ENCODE peak calls at places on chromosomes 1 and 21, in nine cellular contexts. One of them, this sample, is unnamed.

GRCh38 chr1:115949156-115949555 is 27.2 kb upstream of the SLC22A15 start:
- DNase-seq in H9: no peak
- DNase-seq in hepatocyte: no peak
- DNase-seq in glutamatergic neuron: no peak
- DNase-seq in AG04449: no peak
- DNase-seq in AG09309: no peak
- DNase-seq in Peyer's patch: no peak
- DNase-seq in nephron progenitor cell: no peak
- DNase-seq in progenitor cell of endocrine pancreas: no peak
- DNase-seq in this sample: no peak

GRCh38 chr21:46368533-46369285 is 44.8 kb downstream of the PCNT start:
- DNase-seq in AG04449: no peak
- DNase-seq in nephron progenitor cell: no peak
- DNase-seq in glutamatergic neuron: no peak
- DNase-seq in progenitor cell of endocrine pancreas: no peak
- DNase-seq in AG09309: no peak
- DNase-seq in H9: no peak
- DNase-seq in hepatocyte: no peak
- DNase-seq in Peyer's patch: no peak
- DNase-seq in this sample: no peak

GRCh38 chr1:1435094-1435903 is at the start of gene VWA1:
- DNase-seq in Peyer's patch: peak; percentile 81
- DNase-seq in progenitor cell of endocrine pancreas: no peak
- DNase-seq in nephron progenitor cell: peak; percentile 85
- DNase-seq in glutamatergic neuron: peak; percentile 75
- DNase-seq in AG09309: no peak
- DNase-seq in AG04449: no peak
- DNase-seq in H9: no peak
- DNase-seq in hepatocyte: peak; percentile 92
- DNase-seq in this sample: peak; percentile 75

GRCh38 chr1:186054013-186054412 is 319.8 kb downstream of the HMCN1 start:
- DNase-seq in AG09309: no peak
- DNase-seq in AG04449: no peak
- DNase-seq in Peyer's patch: no peak
- DNase-seq in H9: no peak
- DNase-seq in hepatocyte: no peak
- DNase-seq in glutamatergic neuron: no peak
- DNase-seq in progenitor cell of endocrine pancreas: no peak
- DNase-seq in nephron progenitor cell: no peak
- DNase-seq in this sample: no peak

GRCh38 chr1:89198500-89199072 is at the start of gene GBP4:
- DNase-seq in H9: peak; percentile 29
- DNase-seq in AG09309: peak; percentile 8
- DNase-seq in progenitor cell of endocrine pancreas: no peak
- DNase-seq in Peyer's patch: peak; percentile 64
- DNase-seq in glutamatergic neuron: no peak
- DNase-seq in nephron progenitor cell: no peak
- DNase-seq in AG04449: no peak
- DNase-seq in hepatocyte: peak; percentile 15
- DNase-seq in this sample: peak; percentile 9

GRCh38 chr21:42593007-42593814 is 60.2 kb upstream of the PDE9A start:
- DNase-seq in AG04449: no peak
- DNase-seq in H9: peak; percentile 87
- DNase-seq in Peyer's patch: peak; percentile 86
- DNase-seq in progenitor cell of endocrine pancreas: peak; percentile 55
- DNase-seq in glutamatergic neuron: peak; percentile 86
- DNase-seq in nephron progenitor cell: peak; percentile 79
- DNase-seq in AG09309: no peak
- DNase-seq in hepatocyte: peak; percentile 87
- DNase-seq in this sample: peak; percentile 80

GRCh38 chr1:247079141-247079874 is 697 bp upstream of the ZNF670 start:
- DNase-seq in H9: peak; percentile 55
- DNase-seq in AG04449: no peak
- DNase-seq in Peyer's patch: no peak
- DNase-seq in hepatocyte: peak; percentile 52
- DNase-seq in AG09309: no peak
- DNase-seq in glutamatergic neuron: no peak
- DNase-seq in nephron progenitor cell: no peak
- DNase-seq in progenitor cell of endocrine pancreas: no peak
- DNase-seq in this sample: no peak

GRCh38 chr1:220852408-220852807 is 26.8 kb upstream of the HLX start:
- DNase-seq in progenitor cell of endocrine pancreas: no peak
- DNase-seq in AG04449: no peak
- DNase-seq in glutamatergic neuron: no peak
- DNase-seq in H9: no peak
- DNase-seq in nephron progenitor cell: no peak
- DNase-seq in AG09309: no peak
- DNase-seq in Peyer's patch: no peak
- DNase-seq in hepatocyte: no peak
- DNase-seq in this sample: no peak

GRCh38 chr1:242240061-242240460 is 241.2 kb upstream of the MAP1LC3C start:
- DNase-seq in Peyer's patch: no peak
- DNase-seq in H9: no peak
- DNase-seq in AG09309: no peak
- DNase-seq in progenitor cell of endocrine pancreas: no peak
- DNase-seq in AG04449: no peak
- DNase-seq in nephron progenitor cell: no peak
- DNase-seq in glutamatergic neuron: no peak
- DNase-seq in hepatocyte: no peak
- DNase-seq in this sample: no peak

GRCh38 chr21:44766014-44766817 is 35.4 kb downstream of the UBE2G2 start:
- DNase-seq in Peyer's patch: no peak
- DNase-seq in glutamatergic neuron: no peak
- DNase-seq in AG09309: no peak
- DNase-seq in nephron progenitor cell: no peak
- DNase-seq in H9: no peak
- DNase-seq in AG04449: no peak
- DNase-seq in hepatocyte: no peak
- DNase-seq in progenitor cell of endocrine pancreas: no peak
- DNase-seq in this sample: no peak

GRCh38 chr1:171160611-171161354 is 24.3 kb upstream of the FMO2 start:
- DNase-seq in AG09309: no peak
- DNase-seq in nephron progenitor cell: no peak
- DNase-seq in AG04449: no peak
- DNase-seq in hepatocyte: peak; percentile 64
- DNase-seq in glutamatergic neuron: no peak
- DNase-seq in Peyer's patch: peak; percentile 56
- DNase-seq in H9: no peak
- DNase-seq in progenitor cell of endocrine pancreas: no peak
- DNase-seq in this sample: no peak

GRCh38 chr1:3905266-3905952 is 5.3 kb upstream of the C1orf174 start:
- DNase-seq in H9: no peak
- DNase-seq in Peyer's patch: peak; percentile 29
- DNase-seq in glutamatergic neuron: peak; percentile 3
- DNase-seq in progenitor cell of endocrine pancreas: no peak
- DNase-seq in nephron progenitor cell: no peak
- DNase-seq in AG04449: no peak
- DNase-seq in hepatocyte: no peak
- DNase-seq in AG09309: no peak
- DNase-seq in this sample: no peak

GRCh38 chr1:161743231-161743630 is 6.4 kb upstream of the DUSP12 start:
- DNase-seq in hepatocyte: peak; percentile 26
- DNase-seq in AG04449: no peak
- DNase-seq in progenitor cell of endocrine pancreas: no peak
- DNase-seq in AG09309: no peak
- DNase-seq in H9: no peak
- DNase-seq in Peyer's patch: no peak
- DNase-seq in nephron progenitor cell: no peak
- DNase-seq in glutamatergic neuron: no peak
- DNase-seq in this sample: no peak

GRCh38 chr1:41590331-41590730 is 105.8 kb upstream of the EDN2 start:
- DNase-seq in hepatocyte: no peak
- DNase-seq in H9: no peak
- DNase-seq in AG09309: no peak
- DNase-seq in progenitor cell of endocrine pancreas: no peak
- DNase-seq in Peyer's patch: no peak
- DNase-seq in glutamatergic neuron: no peak
- DNase-seq in nephron progenitor cell: no peak
- DNase-seq in AG04449: no peak
- DNase-seq in this sample: no peak

GRCh38 chr1:197423006-197423405 is 155.0 kb downstream of the CRB1 start:
- DNase-seq in H9: no peak
- DNase-seq in hepatocyte: no peak
- DNase-seq in glutamatergic neuron: no peak
- DNase-seq in AG04449: no peak
- DNase-seq in Peyer's patch: no peak
- DNase-seq in nephron progenitor cell: no peak
- DNase-seq in AG09309: peak; percentile 42
- DNase-seq in progenitor cell of endocrine pancreas: no peak
- DNase-seq in this sample: no peak

GRCh38 chr1:44418022-44418673 is 13.1 kb downstream of the RNF220 start:
- DNase-seq in Peyer's patch: no peak
- DNase-seq in AG04449: no peak
- DNase-seq in H9: no peak
- DNase-seq in glutamatergic neuron: peak; percentile 47
- DNase-seq in nephron progenitor cell: peak; percentile 59
- DNase-seq in progenitor cell of endocrine pancreas: no peak
- DNase-seq in hepatocyte: no peak
- DNase-seq in AG09309: no peak
- DNase-seq in this sample: peak; percentile 60

GRCh38 chr1:159076438-159076752 is 171 bp downstream of the AIM2 start:
- DNase-seq in Peyer's patch: no peak
- DNase-seq in progenitor cell of endocrine pancreas: no peak
- DNase-seq in hepatocyte: no peak
- DNase-seq in glutamatergic neuron: no peak
- DNase-seq in AG09309: no peak
- DNase-seq in H9: no peak
- DNase-seq in nephron progenitor cell: no peak
- DNase-seq in AG04449: no peak
- DNase-seq in this sample: no peak
- TF ChIP-seq CTCF in Peyer's patch: no peak
- TF ChIP-seq CTCF in progenitor cell of endocrine pancreas: no peak
- TF ChIP-seq CTCF in hepatocyte: no peak
- TF ChIP-seq CTCF in glutamatergic neuron: no peak
- TF ChIP-seq CTCF in AG09309: no peak
- TF ChIP-seq CTCF in H9: no peak
- TF ChIP-seq CTCF in nephron progenitor cell: no peak
- TF ChIP-seq CTCF in AG04449: no peak
- TF ChIP-seq CTCF in this sample: no peak

GRCh38 chr1:108028841-108029401 is 63.9 kb upstream of the VAV3 start:
- DNase-seq in Peyer's patch: no peak
- DNase-seq in glutamatergic neuron: no peak
- DNase-seq in hepatocyte: no peak
- DNase-seq in H9: no peak
- DNase-seq in nephron progenitor cell: no peak
- DNase-seq in AG04449: no peak
- DNase-seq in AG09309: no peak
- DNase-seq in progenitor cell of endocrine pancreas: no peak
- DNase-seq in this sample: no peak
- TF ChIP-seq CTCF in Peyer's patch: no peak
- TF ChIP-seq CTCF in glutamatergic neuron: no peak
- TF ChIP-seq CTCF in hepatocyte: no peak
- TF ChIP-seq CTCF in H9: no peak
- TF ChIP-seq CTCF in nephron progenitor cell: no peak
- TF ChIP-seq CTCF in AG04449: no peak
- TF ChIP-seq CTCF in AG09309: no peak
- TF ChIP-seq CTCF in progenitor cell of endocrine pancreas: no peak
- TF ChIP-seq CTCF in this sample: no peak

DNA sequence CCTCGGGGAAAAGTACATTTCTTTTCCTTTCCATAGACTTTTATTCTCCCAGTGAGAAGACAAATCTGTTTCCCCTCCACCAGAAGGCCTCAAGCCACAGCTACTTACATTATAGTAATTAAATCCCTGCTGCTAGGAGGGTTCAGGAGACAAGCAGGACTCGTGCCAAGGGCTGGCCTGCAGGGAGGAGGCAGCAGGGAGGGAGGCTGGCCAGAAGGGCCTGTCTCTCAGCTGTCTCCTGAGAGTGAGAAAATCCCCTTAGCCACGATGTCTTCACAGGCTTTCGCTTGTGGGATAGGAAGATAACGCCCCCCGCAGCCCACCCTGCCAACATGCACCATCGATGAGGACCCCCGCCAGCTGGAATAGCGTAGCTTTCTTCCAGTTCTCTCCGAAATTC is 14.0 kb downstream of the KCNN3 start:
- DNase-seq in AG04449: no peak
- DNase-seq in AG09309: no peak
- DNase-seq in glutamatergic neuron: peak; percentile 62
- DNase-seq in H9: no peak
- DNase-seq in hepatocyte: no peak
- DNase-seq in Peyer's patch: no peak
- DNase-seq in progenitor cell of endocrine pancreas: no peak
- DNase-seq in nephron progenitor cell: no peak
- DNase-seq in this sample: no peak
- TF ChIP-seq CTCF in AG04449: no peak
- TF ChIP-seq CTCF in AG09309: no peak
- TF ChIP-seq CTCF in glutamatergic neuron: no peak
- TF ChIP-seq CTCF in H9: peak; percentile 36
- TF ChIP-seq CTCF in hepatocyte: no peak
- TF ChIP-seq CTCF in Peyer's patch: no peak
- TF ChIP-seq CTCF in progenitor cell of endocrine pancreas: no peak
- TF ChIP-seq CTCF in nephron progenitor cell: no peak
- TF ChIP-seq CTCF in this sample: no peak

GRCh38 chr1:226404904-226405222 is 3.0 kb downstream of the PARP1 start:
- DNase-seq in H9: peak; percentile 86
- DNase-seq in Peyer's patch: no peak
- DNase-seq in progenitor cell of endocrine pancreas: no peak
- DNase-seq in nephron progenitor cell: no peak
- DNase-seq in glutamatergic neuron: no peak
- DNase-seq in AG09309: no peak
- DNase-seq in AG04449: no peak
- DNase-seq in hepatocyte: no peak
- DNase-seq in this sample: no peak

GRCh38 chr1:226404063-226404903 is 3.6 kb downstream of the PARP1 start:
- DNase-seq in AG09309: no peak
- DNase-seq in nephron progenitor cell: no peak
- DNase-seq in hepatocyte: no peak
- DNase-seq in Peyer's patch: no peak
- DNase-seq in AG04449: no peak
- DNase-seq in H9: no peak
- DNase-seq in progenitor cell of endocrine pancreas: no peak
- DNase-seq in glutamatergic neuron: no peak
- DNase-seq in this sample: no peak

GRCh38 chr1:226402615-226403521 is 5.0 kb downstream of the PARP1 start:
- DNase-seq in AG09309: no peak
- DNase-seq in progenitor cell of endocrine pancreas: no peak
- DNase-seq in Peyer's patch: no peak
- DNase-seq in AG04449: no peak
- DNase-seq in nephron progenitor cell: no peak
- DNase-seq in glutamatergic neuron: no peak
- DNase-seq in hepatocyte: no peak
- DNase-seq in H9: peak; percentile 20
- DNase-seq in this sample: no peak

GRCh38 chr1:226405411-226405988 is 2.4 kb downstream of the PARP1 start:
- DNase-seq in AG09309: no peak
- DNase-seq in glutamatergic neuron: no peak
- DNase-seq in hepatocyte: no peak
- DNase-seq in H9: peak; percentile 68
- DNase-seq in progenitor cell of endocrine pancreas: no peak
- DNase-seq in AG04449: no peak
- DNase-seq in nephron progenitor cell: no peak
- DNase-seq in Peyer's patch: no peak
- DNase-seq in this sample: no peak

DNA sequence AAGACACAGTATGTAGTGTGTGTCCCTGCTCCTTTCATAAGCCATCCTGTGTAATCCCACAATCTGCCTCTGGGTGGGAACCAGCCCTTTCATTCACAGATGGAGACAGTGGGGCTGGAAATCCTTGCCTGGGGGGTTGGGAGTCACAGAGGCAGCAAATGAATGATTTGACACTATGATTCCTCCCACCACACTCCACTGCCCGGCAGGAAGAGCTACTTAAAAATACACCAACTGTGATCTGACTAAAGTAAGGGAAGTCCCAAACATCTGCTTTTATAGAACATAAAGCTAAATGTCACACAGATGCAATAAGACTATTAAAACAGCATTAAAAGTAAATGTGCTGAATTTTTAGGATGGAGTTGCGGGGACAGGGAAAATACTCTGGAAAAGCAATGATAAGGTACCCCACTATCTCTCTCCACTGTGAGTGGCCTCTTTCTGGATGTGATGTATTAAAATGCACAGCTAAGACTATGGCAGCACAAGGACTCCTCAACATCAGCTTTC is 4.3 kb downstream of the PARP1 start:
- DNase-seq in Peyer's patch: no peak
- DNase-seq in H9: peak; percentile 39
- DNase-seq in glutamatergic neuron: peak; percentile 36
- DNase-seq in AG09309: no peak
- DNase-seq in nephron progenitor cell: peak; percentile 17
- DNase-seq in AG04449: no peak
- DNase-seq in progenitor cell of endocrine pancreas: no peak
- DNase-seq in hepatocyte: no peak
- DNase-seq in this sample: peak; percentile 12
- TF ChIP-seq CTCF in Peyer's patch: no peak
- TF ChIP-seq CTCF in H9: peak; percentile 52
- TF ChIP-seq CTCF in glutamatergic neuron: peak; percentile 76
- TF ChIP-seq CTCF in AG09309: peak; percentile 42
- TF ChIP-seq CTCF in nephron progenitor cell: peak; percentile 39
- TF ChIP-seq CTCF in AG04449: peak; percentile 7
- TF ChIP-seq CTCF in progenitor cell of endocrine pancreas: peak; percentile 30
- TF ChIP-seq CTCF in hepatocyte: peak; percentile 9
- TF ChIP-seq CTCF in this sample: peak; percentile 49

This sample was measured in endothelial cell.